ENCODE peak calls at places on chromosomes 13 and 19, in five cellular contexts. Y, Z, E, F and H are unnamed samples.
A peak's percentile ranks its signal among the peaks of the same experiment; 100 is the strongest.

GRCh38 chr13:110525328-110526319 is 35.9 kb downstream of the RAB20 start:
- DNase-seq in Y (no peak), Z (no peak), E (peak; percentile 54), F (no peak), H (peak; percentile 33)

GRCh38 chr13:33910267-33910666 is 92.3 kb downstream of the RFC3 start:
- DNase-seq in Y (no peak), Z (no peak), E (no peak), F (no peak), H (no peak)

GRCh38 chr13:59088716-59089115 is 1075.0 kb downstream of the DIAPH3 start:
- DNase-seq in Y (no peak), Z (no peak), E (no peak), F (peak; percentile 40), H (no peak)

GRCh38 chr19:48487944-48488343 is 18.8 kb downstream of the CYTH2 start:
- DNase-seq in Y (no peak), Z (no peak), E (peak; percentile 72), F (peak; percentile 97), H (no peak)

GRCh38 chr13:72820156-72820897 is 38.4 kb downstream of the PIBF1 start:
- DNase-seq in Y (no peak), Z (no peak), E (no peak), F (no peak), H (no peak)

GRCh38 chr19:3783660-3784584 is 2.3 kb downstream of the MATK start:
- DNase-seq in Y (no peak), Z (peak; percentile 38), E (no peak), F (peak; percentile 8), H (peak; percentile 31)

GRCh38 chr13:36067619-36068456 is 63.3 kb downstream of the DCLK1 start:
- DNase-seq in Y (no peak), Z (no peak), E (no peak), F (no peak), H (no peak)

GRCh38 chr19:16076154-16076957 is at the start of gene TPM4:
- DNase-seq in Y (peak; percentile 94), Z (peak; percentile 85), E (peak; percentile 94), F (no peak), H (peak; percentile 43)

GRCh38 chr13:66563076-66563475 is 667.1 kb downstream of the PCDH9 start:
- DNase-seq in Y (no peak), Z (no peak), E (no peak), F (no peak), H (no peak)

GRCh38 chr19:1065606-1066109 is 1.3 kb upstream of the ARHGAP45 start:
- DNase-seq in Y (peak; percentile 37), Z (no peak), E (no peak), F (peak; percentile 72), H (no peak)

GRCh38 chr19:4088975-4089374 is 22.3 kb upstream of the ZBTB7A start:
- DNase-seq in Y (no peak), Z (peak; percentile 60), E (no peak), F (no peak), H (no peak)

GRCh38 chr19:681029-681626 is 4.9 kb downstream of the FSTL3 start:
- DNase-seq in Y (no peak), Z (no peak), E (peak; percentile 90), F (peak; percentile 86), H (peak; percentile 49)

GRCh38 chr13:20195846-20196245 is 3.1 kb upstream of the GJB2 start:
- DNase-seq in Y (no peak), Z (no peak), E (no peak), F (peak; percentile 29), H (no peak)

GRCh38 chr19:19662866-19663291 is 597 bp downstream of the ATP13A1 start:
- DNase-seq in Y (no peak), Z (no peak), E (no peak), F (no peak), H (no peak)

GRCh38 chr13:94344126-94344863 is 135.2 kb downstream of the DCT start:
- DNase-seq in Y (no peak), Z (no peak), E (no peak), F (no peak), H (no peak)
- H3K27ac ChIP-seq in Y (peak overlapping the region; percentile 61), Z (no peak overlapping the region), E (peak overlapping the region; percentile 62), F (no peak overlapping the region), H (no peak overlapping the region)

DNA sequence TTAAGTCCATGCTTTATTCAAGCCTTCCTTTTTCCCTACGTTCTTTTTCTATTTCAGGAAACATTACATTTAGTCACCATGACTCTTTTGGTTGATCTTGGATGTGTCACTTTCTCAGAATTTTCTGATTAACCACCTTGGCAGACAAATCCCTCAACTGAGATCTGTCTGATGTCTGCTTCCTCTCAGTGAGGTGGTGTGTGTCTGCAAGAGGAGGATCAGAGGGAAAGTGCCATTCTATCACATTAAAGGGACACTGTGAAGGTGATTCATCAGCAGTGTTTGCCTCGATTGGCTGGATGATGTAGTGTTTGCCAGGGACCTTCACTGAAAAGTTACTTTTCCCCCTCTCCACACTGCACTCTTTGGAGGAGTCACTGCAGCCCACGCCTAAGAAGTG is 3.0 kb upstream of the CCNP start:
- DNase-seq in Y (no peak), Z (no peak), E (no peak), F (peak; percentile 41), H (no peak)
- H3K27me3 ChIP-seq in Y (no peaks in the 10 kb centered on the region), Z (peaks cover 12% of the 10 kb centered on the region), E (peaks cover 21% of the 10 kb centered on the region), F (no peaks in the 10 kb centered on the region), H (peaks cover 12% of the 10 kb centered on the region)

DNA sequence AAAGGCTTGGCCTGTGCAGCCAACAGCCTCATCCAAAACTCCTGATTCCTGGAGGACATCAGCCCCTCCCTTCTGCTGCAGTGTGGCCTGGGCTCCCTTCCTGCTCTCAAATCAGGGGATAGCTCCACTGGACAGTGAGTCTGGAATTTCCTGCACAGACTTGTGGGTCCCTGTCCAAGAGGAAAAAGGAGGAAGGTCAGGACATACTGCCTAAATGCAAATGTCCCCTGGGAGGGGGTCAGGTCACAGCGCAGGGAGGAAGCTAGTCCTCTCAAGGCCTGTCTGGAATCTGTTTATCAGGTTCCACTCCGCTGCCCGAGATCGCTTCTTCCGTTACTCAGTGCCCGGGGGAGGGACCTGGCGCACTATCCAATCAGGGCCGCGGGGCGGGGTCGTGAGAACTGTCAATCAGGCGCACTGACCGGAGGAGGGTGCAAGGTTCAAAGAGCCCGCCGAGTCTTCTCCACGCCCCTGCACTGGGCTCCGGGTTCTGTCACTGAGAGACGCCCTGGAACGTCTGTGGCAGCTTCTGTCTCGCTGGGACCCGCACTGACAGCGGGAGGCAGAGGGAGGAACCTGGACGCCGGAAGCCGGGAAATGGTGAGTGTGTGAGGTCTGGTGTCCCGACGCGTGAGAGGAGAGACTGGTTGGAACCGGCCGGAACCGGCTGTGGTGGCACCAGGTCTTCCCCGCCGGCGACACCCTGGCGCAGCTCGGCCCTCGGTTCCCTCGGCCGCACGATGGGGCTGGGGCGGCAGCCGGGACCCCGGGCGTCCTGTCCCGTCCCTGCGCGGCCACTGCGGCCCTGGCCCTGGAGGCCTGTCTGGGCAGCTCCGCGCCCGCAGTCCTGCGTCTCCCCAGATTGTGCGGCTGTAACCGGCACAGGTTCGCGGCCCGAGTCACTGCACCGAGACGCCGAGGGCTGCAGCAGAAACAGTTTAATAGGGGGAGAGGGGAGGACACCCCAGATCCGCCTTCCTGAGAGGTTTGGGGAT is at the start of gene ZNF441:
- DNase-seq in Y (peak; percentile 99), Z (peak; percentile 85), E (peak; percentile 98), F (peak; percentile 98), H (peak; percentile 87)
- H3K4me3 ChIP-seq in Y (peak within 1 kb of the TSS; percentile 63), Z (peak within 1 kb of the TSS; percentile 89), E (peak within 1 kb of the TSS; percentile 84), F (peak within 1 kb of the TSS; percentile 77), H (peak within 1 kb of the TSS; percentile 70)

GRCh38 chr19:2699413-2700142 is 2.9 kb downstream of the GNG7 start:
- DNase-seq in Y (no peak), Z (no peak), E (no peak), F (no peak), H (no peak)

GRCh38 chr19:2694196-2694595 is 8.3 kb downstream of the GNG7 start:
- DNase-seq in Y (no peak), Z (no peak), E (no peak), F (no peak), H (no peak)

GRCh38 chr19:2693492-2693891 is 9.0 kb downstream of the GNG7 start:
- DNase-seq in Y (no peak), Z (no peak), E (no peak), F (no peak), H (no peak)

GRCh38 chr19:2691951-2692350 is 10.5 kb downstream of the GNG7 start:
- DNase-seq in Y (no peak), Z (no peak), E (no peak), F (no peak), H (no peak)

GRCh38 chr19:2695288-2695866 is 7.1 kb downstream of the GNG7 start:
- DNase-seq in Y (peak; percentile 26), Z (no peak), E (peak; percentile 66), F (no peak), H (no peak)
- H3K27ac ChIP-seq in Y (peak overlapping the region; percentile 72), Z (no peak overlapping the region), E (peak overlapping the region; percentile 87), F (no peak overlapping the region), H (no peak overlapping the region)

GRCh38 chr19:45973564-45974338 is at the start of gene NOVA2:
- DNase-seq in Y (peak; percentile 78), Z (peak; percentile 12), E (peak; percentile 84), F (peak; percentile 48), H (no peak)
- H3K27me3 ChIP-seq in Y (peaks cover 58% of the 10 kb centered on the region), Z (peaks cover 50% of the 10 kb centered on the region), E (peaks cover 59% of the 10 kb centered on the region), F (no peaks in the 10 kb centered on the region), H (peaks cover 11% of the 10 kb centered on the region)

GRCh38 chr19:47240996-47241918 is 10.3 kb upstream of the BBC3 start:
- DNase-seq in Y (peak; percentile 38), Z (peak; percentile 79), E (peak; percentile 81), F (peak; percentile 78), H (peak; percentile 96)
- H3K4me3 ChIP-seq in Y (no peak overlapping the region), Z (peak overlapping the region; percentile 2), E (peak overlapping the region; percentile 11), F (peak overlapping the region; percentile 55), H (peak overlapping the region; percentile 33)